ENCODE peak calls at places on chromosome 10, in eight cellular contexts. Z is CD8-positive, alpha-beta T cell; H is hepatocyte; Q is neural progenitor cell; A is dorsolateral prefrontal cortex; I is HCT116; B is heart right ventricle; W is left ventricle myocardium inferior. R is an unnamed sample.
A peak's percentile ranks its signal among the peaks of the same experiment; 100 is the strongest.

GRCh38 chr10:104641150-104642000 is at the start of gene SORCS3:
- DNase-seq in Z (no peak), H (peak; percentile 21), Q (peak; percentile 70), A (no peak), I (no peak), B (no peak), W (no peak), R (peak; percentile 41)

GRCh38 chr10:114708717-114709352 is 50.8 kb upstream of the ABLIM1 start:
- DNase-seq in Z (no peak), H (peak; percentile 64), Q (no peak), A (no peak), I (peak; percentile 52), B (no peak), W (no peak), R (no peak)

GRCh38 chr10:71968553-71969474 is 4.6 kb downstream of the CHST3 start:
- DNase-seq in Z (no peak), H (no peak), Q (no peak), A (no peak), I (no peak), B (no peak), W (no peak), R (no peak)

GRCh38 chr10:127972958-127973357 is 66.1 kb downstream of the PTPRE start:
- DNase-seq in Z (no peak), H (no peak), Q (no peak), A (no peak), I (no peak), B (no peak), W (no peak), R (no peak)

GRCh38 chr10:124221356-124222297 is 128.2 kb upstream of the CHST15 start:
- DNase-seq in Z (no peak), H (no peak), Q (no peak), A (no peak), I (no peak), B (peak; percentile 34), W (no peak), R (no peak)

GRCh38 chr10:112435013-112435619 is 11.6 kb downstream of the ZDHHC6 start:
- DNase-seq in Z (no peak), H (peak; percentile 43), Q (peak; percentile 8), A (no peak), I (peak; percentile 55), B (no peak), W (no peak), R (no peak)

GRCh38 chr10:58797356-58797755 is 284.7 kb downstream of the BICC1 start:
- DNase-seq in Z (no peak), H (no peak), Q (no peak), A (no peak), I (no peak), B (no peak), W (no peak), R (no peak)

GRCh38 chr10:43574035-43574892 is at the start of gene ZNF239:
- DNase-seq in Z (peak; percentile 81), H (peak; percentile 91), Q (peak; percentile 85), A (peak; percentile 88), I (peak; percentile 37), B (peak; percentile 91), W (peak; percentile 92), R (peak; percentile 93)

GRCh38 chr10:3397231-3397630 is 224.6 kb upstream of the PITRM1 start:
- DNase-seq in Z (no peak), H (no peak), Q (no peak), A (no peak), I (no peak), B (no peak), W (no peak), R (no peak)

GRCh38 chr10:48804740-48805182 is 120.1 kb downstream of the WDFY4 start:
- DNase-seq in Z (no peak), H (peak; percentile 58), Q (no peak), A (no peak), I (no peak), B (no peak), W (no peak), R (no peak)

GRCh38 chr10:19247843-19248242 is 199.2 kb downstream of the MALRD1 start:
- DNase-seq in Z (no peak), H (no peak), Q (no peak), A (no peak), I (no peak), B (no peak), W (no peak), R (no peak)

GRCh38 chr10:96511044-96511945 is 2.4 kb downstream of the TLL2 start:
- DNase-seq in Z (no peak), H (peak; percentile 58), Q (peak; percentile 79), A (peak; percentile 15), I (peak; percentile 31), B (peak; percentile 23), W (no peak), R (peak; percentile 39)

DNA sequence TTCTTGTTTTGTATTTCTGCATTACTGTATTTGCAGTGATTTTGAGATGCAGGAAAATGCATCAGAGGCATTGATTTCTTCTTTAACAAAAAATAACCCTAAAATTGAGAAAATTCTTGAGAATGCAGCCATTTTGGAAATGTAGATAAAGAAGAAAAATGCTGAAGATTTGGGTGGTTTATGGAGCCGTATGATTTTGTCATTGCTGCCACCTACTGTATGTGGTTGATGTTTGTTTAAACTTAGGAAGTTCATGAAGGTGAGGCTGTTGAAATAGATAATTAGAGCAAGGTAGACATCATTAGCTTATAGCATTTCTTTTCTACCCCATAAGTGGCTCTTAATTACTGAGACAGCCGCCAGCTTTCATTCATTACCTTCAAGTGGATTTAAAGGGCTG is 92.1 kb upstream of the SAMD8 start:
- DNase-seq in Z (no peak), H (no peak), Q (no peak), A (no peak), I (no peak), B (no peak), W (no peak), R (no peak)
- TF ChIP-seq CTCF in Z (peak; percentile 44), H (peak; percentile 58), Q (peak; percentile 42), A (peak; percentile 67), I (peak; percentile 51), B (peak; percentile 34), W (peak; percentile 42), R (no peak)

GRCh38 chr10:119308089-119308488 is 100.7 kb downstream of the GRK5 start:
- DNase-seq in Z (no peak), H (no peak), Q (no peak), A (no peak), I (no peak), B (no peak), W (no peak), R (no peak)

GRCh38 chr10:119306964-119307363 is 99.6 kb downstream of the GRK5 start:
- DNase-seq in Z (no peak), H (no peak), Q (no peak), A (no peak), I (no peak), B (no peak), W (no peak), R (no peak)

GRCh38 chr10:119309423-119309770 is 102.0 kb downstream of the GRK5 start:
- DNase-seq in Z (no peak), H (no peak), Q (no peak), A (no peak), I (no peak), B (no peak), W (no peak), R (no peak)

GRCh38 chr10:119310807-119311206 is 103.4 kb downstream of the GRK5 start:
- DNase-seq in Z (no peak), H (peak; percentile 41), Q (no peak), A (no peak), I (no peak), B (no peak), W (no peak), R (peak; percentile 56)

DNA sequence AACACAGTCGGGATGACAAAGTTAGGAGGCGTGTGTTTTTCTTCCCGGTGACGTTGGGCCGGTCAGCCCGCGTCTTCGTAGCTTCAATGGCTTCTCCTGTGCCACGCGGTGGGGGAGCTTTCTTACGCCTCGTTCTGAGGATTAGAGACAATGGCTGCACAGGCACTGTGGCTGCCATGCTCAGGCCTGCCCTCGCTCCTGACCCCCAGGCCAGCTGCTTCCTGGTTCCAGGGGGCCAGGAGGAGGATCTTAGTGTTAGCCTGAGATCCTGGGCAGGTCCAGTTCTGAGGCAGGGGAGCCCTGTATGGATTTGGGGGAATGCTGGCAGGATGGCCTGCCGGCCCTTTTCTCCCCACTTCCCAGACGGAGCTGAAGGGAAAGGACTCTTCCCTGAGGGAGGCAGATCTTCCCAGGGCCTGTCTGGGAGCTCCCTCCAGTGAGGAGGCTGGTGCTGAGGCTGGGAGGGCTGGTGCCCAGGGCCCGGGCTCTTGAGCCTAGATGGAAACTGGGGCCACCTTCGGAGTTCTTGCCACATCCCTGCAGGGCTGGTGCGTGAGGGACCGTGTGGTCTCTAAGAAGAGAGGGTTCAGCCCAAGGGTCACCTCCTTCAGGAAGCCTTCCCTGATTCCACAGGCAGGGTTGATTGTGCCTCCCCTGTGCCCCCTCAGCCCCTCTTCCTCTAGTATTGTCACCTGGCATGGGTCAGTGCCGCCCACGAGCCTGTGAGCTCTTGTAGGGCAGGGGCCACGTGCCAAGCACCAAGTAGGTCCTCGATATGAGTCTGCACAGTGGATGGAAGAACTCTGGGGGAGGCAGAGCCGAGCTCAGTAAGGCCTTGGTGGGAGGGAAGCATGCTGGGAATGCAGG is 101.4 kb downstream of the GRK5 start:
- DNase-seq in Z (no peak), H (no peak), Q (peak; percentile 70), A (no peak), I (no peak), B (no peak), W (no peak), R (no peak)
- H3K4me3 ChIP-seq in Z (no peak overlapping the region), H (no peak overlapping the region), Q (no peak overlapping the region), A (no peak overlapping the region), I (no peak overlapping the region), B (no peak overlapping the region), W (no peak overlapping the region), R (no peak overlapping the region)

GRCh38 chr10:30491832-30492530 is 58.0 kb downstream of the MAP3K8 start:
- DNase-seq in Z (no peak), H (no peak), Q (no peak), A (no peak), I (no peak), B (no peak), W (no peak), R (no peak)
- TF ChIP-seq CTCF in Z (no peak), H (no peak), Q (no peak), A (no peak), I (no peak), B (no peak), W (no peak), R (no peak)

GRCh38 chr10:118330295-118331076 is 11.6 kb downstream of the FAM204A start:
- DNase-seq in Z (no peak), H (no peak), Q (no peak), A (no peak), I (no peak), B (no peak), W (no peak), R (no peak)

GRCh38 chr10:118337356-118337755 is 4.8 kb downstream of the FAM204A start:
- DNase-seq in Z (no peak), H (no peak), Q (no peak), A (no peak), I (no peak), B (no peak), W (no peak), R (no peak)

GRCh38 chr10:118332948-118333710 is 9.0 kb downstream of the FAM204A start:
- DNase-seq in Z (no peak), H (peak; percentile 30), Q (no peak), A (no peak), I (no peak), B (no peak), W (no peak), R (no peak)

GRCh38 chr10:118332247-118332646 is 9.9 kb downstream of the FAM204A start:
- DNase-seq in Z (no peak), H (no peak), Q (no peak), A (no peak), I (no peak), B (no peak), W (no peak), R (no peak)

GRCh38 chr10:118333871-118334270 is 8.3 kb downstream of the FAM204A start:
- DNase-seq in Z (no peak), H (no peak), Q (no peak), A (no peak), I (no peak), B (no peak), W (no peak), R (no peak)
- H3K4me3 ChIP-seq in Z (no peak overlapping the region), H (no peak overlapping the region), Q (no peak overlapping the region), A (no peak overlapping the region), I (no peak overlapping the region), B (no peak overlapping the region), W (no peak overlapping the region), R (no peak overlapping the region)

R was measured in mucosa of descending colon.